ENCODE peak calls at places on chromosomes 13 and 19, in four cellular contexts. Q, T, H and D are unnamed samples.

GRCh38 chr19:48752511-48753365 is at the start of gene FUT1:
- DNase-seq in T (peak), Q (peak), H (peak), D (peak)

GRCh38 chr13:27928805-27929753 is 9.3 kb downstream of the PDX1 start:
- DNase-seq in T (no peak), H (no peak), Q (peak), D (no peak)

GRCh38 chr13:28705734-28706133 is 13.0 kb downstream of the SLC46A3 start:
- DNase-seq in T (no peak), H (no peak), Q (no peak), D (no peak)

GRCh38 chr19:9040131-9040530 is 29.9 kb upstream of the MUC16 start:
- DNase-seq in Q (no peak), T (no peak), H (no peak), D (no peak)

GRCh38 chr19:4115050-4115817 is 8.7 kb downstream of the MAP2K2 start:
- DNase-seq in Q (no peak), H (peak), T (no peak), D (no peak)

GRCh38 chr13:52767949-52768516 is 28.4 kb upstream of the CNMD start:
- DNase-seq in Q (no peak), T (no peak), H (no peak), D (no peak)

GRCh38 chr13:22793598-22794134 is 387.1 kb upstream of the SGCG start:
- DNase-seq in Q (no peak), T (no peak), H (peak), D (no peak)

GRCh38 chr13:112092453-112092852 is 25.5 kb downstream of the SOX1 start:
- DNase-seq in Q (no peak), T (no peak), H (no peak), D (no peak)

GRCh38 chr19:3849092-3849491 is 19.7 kb downstream of the ZFR2 start:
- DNase-seq in H (no peak), T (no peak), Q (peak), D (no peak)

GRCh38 chr19:54209748-54210494 is 9.3 kb downstream of the RPS9 start:
- DNase-seq in T (peak), Q (no peak), H (peak), D (peak)

GRCh38 chr13:42266464-42266863 is 5.5 kb upstream of the AKAP11 start:
- DNase-seq in H (no peak), T (no peak), Q (no peak), D (no peak)

GRCh38 chr19:7083076-7083956 is 13.8 kb downstream of the ZNF557 start:
- DNase-seq in T (no peak), Q (no peak), H (no peak), D (no peak)

GRCh38 chr19:35430382-35431146 is 17.5 kb upstream of the FFAR2 start:
- DNase-seq in T (no peak), H (no peak), Q (no peak), D (no peak)

GRCh38 chr13:84985860-84986259 is 813.4 kb downstream of the SLITRK6 start:
- DNase-seq in T (no peak), H (no peak), Q (no peak), D (no peak)

GRCh38 chr19:8585894-8586750 is 8.9 kb upstream of the MYO1F start:
- DNase-seq in Q (peak), T (peak), H (no peak), D (no peak)

GRCh38 chr19:418761-419632 is 10.1 kb upstream of the C2CD4C start:
- DNase-seq in H (peak), Q (no peak), T (no peak), D (no peak)

GRCh38 chr19:48915757-48916156 is 15.6 kb downstream of the NUCB1 start:
- DNase-seq in H (peak), T (no peak), Q (no peak), D (no peak)

GRCh38 chr13:49444517-49445395 is 682 bp downstream of the SETDB2 start:
- DNase-seq in Q (no peak), H (peak), T (peak), D (no peak)

GRCh38 chr19:3365447-3366103 is 808 bp upstream of the NFIC start:
- DNase-seq in H (peak), T (peak), Q (peak), D (peak)

GRCh38 chr19:13033819-13034611 is 38.7 kb downstream of the NFIX start:
- DNase-seq in Q (peak), T (peak), H (peak), D (peak)

GRCh38 chr13:26017196-26017921 is 34.5 kb downstream of the SHISA2 start:
- DNase-seq in Q (no peak), T (no peak), H (peak), D (no peak)

GRCh38 chr13:40755082-40755755 is 15.8 kb downstream of the MRPS31 start:
- DNase-seq in H (no peak), T (peak), Q (no peak), D (no peak)

GRCh38 chr13:110479648-110480047 is 81.9 kb downstream of the RAB20 start:
- DNase-seq in H (no peak), T (no peak), Q (no peak), D (peak)

GRCh38 chr13:75725784-75726183 is 89.7 kb downstream of the LMO7 start:
- DNase-seq in Q (no peak), H (no peak), T (no peak), D (no peak)

GRCh38 chr19:38713227-38713649 is 31.0 kb downstream of the CAPN12 start:
- DNase-seq in T (peak), H (no peak), Q (no peak), D (peak)

GRCh38 chr13:33352520-33352919 is 67.0 kb upstream of the STARD13 start:
- DNase-seq in Q (no peak), H (no peak), T (no peak), D (no peak)

DNA sequence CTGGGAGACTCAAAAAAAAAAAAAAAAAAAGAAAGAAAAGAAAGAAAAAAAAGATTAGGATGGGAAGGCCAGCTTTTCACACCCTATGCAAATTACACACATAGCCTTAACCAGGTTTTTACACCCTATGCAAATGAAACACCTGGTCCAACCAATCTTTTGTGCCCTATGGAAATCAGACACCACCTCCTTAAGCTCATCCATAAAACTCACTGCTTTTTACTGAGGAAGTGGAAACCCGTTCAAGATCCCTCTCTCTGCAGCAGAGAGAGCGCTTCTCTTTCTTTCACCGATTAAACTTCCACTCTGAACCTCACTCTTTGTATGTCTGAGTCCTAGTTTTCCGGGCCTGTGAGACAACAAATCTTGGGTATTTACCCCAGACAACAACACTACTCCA is 25.3 kb upstream of the HOMER3 start:
- DNase-seq in T (no peak), H (no peak), Q (peak), D (no peak)
- H3K27ac ChIP-seq in T (peak), H (peak), Q (no peak), D (no peak)

DNA sequence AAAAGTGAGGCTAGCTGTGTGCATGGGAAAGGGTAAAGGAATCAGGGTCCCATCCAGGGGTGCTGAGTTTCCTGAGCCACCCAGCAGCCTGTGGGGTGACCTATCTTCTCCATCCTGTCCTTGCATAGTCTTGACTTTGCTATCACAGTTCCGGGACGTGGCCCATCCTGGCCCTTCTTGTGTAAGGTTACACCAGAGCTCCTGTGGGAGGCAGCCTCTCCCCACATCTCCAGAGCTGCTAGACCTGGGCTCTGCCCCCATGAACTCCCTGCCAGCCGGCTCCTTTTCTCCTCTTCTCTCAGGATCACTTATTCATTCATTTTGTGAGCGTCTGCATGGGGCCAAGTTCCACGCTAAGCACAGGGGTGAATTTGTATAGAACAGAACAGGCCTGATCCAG is 238.9 kb downstream of the TSHZ3 start:
- DNase-seq in Q (peak), H (no peak), T (no peak), D (peak)
- TF ChIP-seq CTCF in Q (peak), H (no peak), T (no peak), D (no peak)

DNA sequence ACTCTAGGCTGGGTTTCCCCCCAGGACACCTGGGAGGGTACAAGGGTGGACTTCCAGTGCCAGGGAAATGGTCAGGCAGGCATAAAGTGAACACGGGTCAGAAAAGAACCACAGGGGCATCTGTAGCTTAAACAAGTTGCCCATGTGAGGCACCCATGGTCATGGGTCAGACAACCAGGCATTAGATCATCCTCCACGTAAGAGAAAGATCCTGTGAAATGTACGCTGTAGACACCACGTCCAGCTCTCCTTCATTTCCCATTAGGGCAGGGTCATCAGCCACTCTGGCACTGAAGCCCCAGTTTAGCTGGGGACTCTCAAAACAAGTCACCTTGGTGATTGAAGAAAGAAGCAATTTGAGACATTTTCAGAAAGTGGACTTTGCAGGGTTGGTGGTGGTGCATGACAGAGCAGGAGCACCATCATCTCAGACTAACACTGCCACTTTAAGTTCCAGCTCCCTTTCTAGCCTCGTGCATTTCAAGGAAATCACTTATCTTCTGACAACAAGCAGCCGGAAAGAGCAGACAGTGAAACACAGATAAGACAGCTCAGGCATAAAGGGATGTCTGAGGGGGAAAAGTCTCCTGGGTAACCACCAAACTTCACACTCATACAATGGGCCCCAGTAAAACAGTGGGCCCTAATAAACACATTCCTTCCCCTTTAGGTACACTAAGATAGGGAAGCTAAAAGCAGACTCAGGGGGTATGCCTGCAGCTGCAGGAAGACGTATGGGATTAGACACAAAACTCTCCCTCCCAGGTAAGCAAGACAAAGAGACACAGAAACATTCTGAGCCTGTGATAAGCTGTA is 16.1 kb upstream of the SIGLEC6 start:
- DNase-seq in Q (no peak), H (no peak), T (no peak), D (no peak)
- H3K27ac ChIP-seq in Q (no peak), H (no peak), T (no peak), D (no peak)

GRCh38 chr19:33767898-33768413 is 28.7 kb upstream of the KCTD15 start:
- DNase-seq in H (no peak), T (no peak), Q (peak), D (no peak)
- TF ChIP-seq CTCF in H (no peak), T (no peak), Q (peak), D (no peak)

GRCh38 chr19:29963576-29963975 is 21.5 kb downstream of the URI1 start:
- DNase-seq in H (no peak), Q (no peak), T (no peak), D (no peak)

GRCh38 chr19:29967623-29968022 is 25.6 kb downstream of the URI1 start:
- DNase-seq in Q (no peak), T (no peak), H (no peak), D (no peak)

GRCh38 chr19:29964171-29964570 is 22.1 kb downstream of the URI1 start:
- DNase-seq in Q (no peak), T (no peak), H (no peak), D (no peak)

GRCh38 chr19:29965529-29965928 is 23.5 kb downstream of the URI1 start:
- DNase-seq in T (no peak), Q (no peak), H (no peak), D (no peak)

DNA sequence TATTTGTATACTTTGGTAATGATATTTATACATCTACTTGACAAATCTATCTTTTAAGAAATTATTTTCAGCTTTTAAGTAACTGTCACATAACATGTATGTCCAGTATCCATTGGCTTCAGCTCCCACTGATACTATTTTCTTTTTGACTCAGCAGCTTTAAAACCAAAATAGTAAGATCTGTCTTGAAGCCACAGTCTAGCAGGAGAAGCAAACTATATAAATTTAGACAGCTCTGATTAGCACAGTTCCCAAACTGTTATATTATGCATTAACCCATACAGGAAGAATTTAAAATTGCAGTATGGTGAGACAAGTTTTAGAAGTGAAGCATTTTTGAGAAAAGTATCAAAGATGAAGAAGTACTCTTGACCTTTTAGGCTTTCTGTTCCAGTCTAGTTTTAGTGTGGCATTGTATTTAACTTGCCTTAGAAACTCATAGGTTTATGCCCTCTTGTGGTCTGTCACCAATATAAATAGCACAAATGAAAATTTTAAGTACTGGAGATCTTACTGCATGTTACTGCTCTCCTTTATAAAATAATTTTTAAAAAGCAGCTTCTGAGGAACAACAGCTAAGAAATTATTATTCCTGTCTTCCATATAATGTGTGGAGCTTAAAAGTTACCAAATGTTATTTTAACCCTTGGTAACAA is 24.7 kb downstream of the URI1 start:
- DNase-seq in Q (no peak), H (no peak), T (no peak), D (no peak)
- H3K27ac ChIP-seq in Q (no peak), H (no peak), T (no peak), D (no peak)

GRCh38 chr19:5138606-5139594 is 170.0 kb downstream of the KDM4B start:
- DNase-seq in T (peak), H (peak), Q (no peak), D (no peak)

GRCh38 chr19:5137114-5137513 is 168.2 kb downstream of the KDM4B start:
- DNase-seq in H (no peak), T (no peak), Q (no peak), D (no peak)

GRCh38 chr19:5136060-5136855 is 167.3 kb downstream of the KDM4B start:
- DNase-seq in T (no peak), H (no peak), Q (no peak), D (no peak)

GRCh38 chr19:5134683-5135082 is 165.8 kb downstream of the KDM4B start:
- DNase-seq in H (no peak), T (no peak), Q (no peak), D (no peak)

DNA sequence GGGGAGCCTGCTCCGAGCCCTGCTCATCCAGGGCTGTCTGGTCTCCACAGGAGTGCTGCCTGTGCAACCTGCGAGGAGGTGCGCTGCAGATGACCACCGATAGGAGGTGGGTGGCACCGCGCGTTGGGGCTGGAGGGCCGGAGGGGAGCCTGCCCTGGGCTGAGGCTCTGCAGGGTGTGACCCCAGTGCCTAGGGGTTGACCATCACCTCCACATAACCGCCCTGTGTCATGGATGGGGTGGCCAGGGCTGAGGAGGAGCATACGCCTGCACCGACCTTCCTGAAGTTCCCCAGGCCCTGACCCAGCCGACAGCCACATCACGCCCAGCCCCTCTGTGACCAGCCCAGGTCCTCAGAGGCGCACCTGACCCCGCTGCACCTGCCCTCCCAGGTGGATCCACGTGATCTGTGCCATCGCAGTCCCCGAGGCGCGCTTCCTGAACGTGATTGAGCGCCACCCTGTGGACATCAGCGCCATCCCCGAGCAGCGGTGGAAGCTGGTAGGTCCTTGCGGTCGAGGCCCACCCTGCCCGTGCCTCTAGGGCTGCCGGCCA is 168.7 kb downstream of the KDM4B start:
- DNase-seq in H (no peak), Q (peak), T (no peak), D (no peak)
- TF ChIP-seq CTCF in H (no peak), Q (peak), T (no peak), D (peak)

GRCh38 chr19:41362143-41362847 is 1.7 kb downstream of the B9D2 start:
- DNase-seq in H (no peak), T (peak), Q (no peak), D (no peak)
- H3K27ac ChIP-seq in H (peak), T (peak), Q (no peak), D (no peak)